ENCODE peak calls at places on chromosomes 13 and 19, in seven cellular contexts. P is stimulated activated CD4-positive, alpha-beta T cell treated with anti-CD3 and anti-CD28 coated beads, Interleukin-1b, Interleukin-23, amount 100 ng/mL, for 24 hours; O is A172; T is natural killer cell; Z is endothelial cell; L is spleen; S is brain pericyte. R is an unnamed sample.

GRCh38 chr13:20721454-20722357 is 18.2 kb downstream of the IL17D start:
- DNase-seq in P (no peak), O (peak; percentile 51), T (no peak), Z (peak; percentile 41), L (peak; percentile 69), S (no peak), R (peak; percentile 73)

GRCh38 chr19:23273022-23273593 is 22.9 kb upstream of the ZNF724 start:
- DNase-seq in P (no peak), O (no peak), T (no peak), Z (no peak), L (no peak), S (no peak), R (no peak)

GRCh38 chr19:54449701-54450069 is 686 bp downstream of the LENG8 start:
- DNase-seq in P (no peak), O (no peak), T (no peak), Z (no peak), L (no peak), S (no peak), R (no peak)

GRCh38 chr19:15252398-15253018 is 20.3 kb upstream of the EPHX3 start:
- DNase-seq in P (no peak), O (peak; percentile 39), T (no peak), Z (peak; percentile 32), L (no peak), S (no peak), R (no peak)

GRCh38 chr19:23698711-23699520 is 11.9 kb upstream of the ZNF675 start:
- DNase-seq in P (no peak), O (no peak), T (no peak), Z (no peak), L (no peak), S (no peak), R (no peak)

GRCh38 chr13:30735025-30735967 is at the start of gene ALOX5AP:
- DNase-seq in P (no peak), O (no peak), T (no peak), Z (no peak), L (peak; percentile 84), S (no peak), R (no peak)

GRCh38 chr13:64239372-64239771 is 2823.7 kb upstream of the PCDH20 start:
- DNase-seq in P (no peak), O (peak; percentile 31), T (no peak), Z (no peak), L (no peak), S (no peak), R (no peak)

GRCh38 chr13:32840840-32841713 is 175.1 kb upstream of the KL start:
- DNase-seq in P (no peak), O (no peak), T (no peak), Z (no peak), L (no peak), S (no peak), R (no peak)

GRCh38 chr19:11538232-11539036 is at the start of gene CNN1:
- DNase-seq in P (no peak), O (no peak), T (no peak), Z (peak; percentile 31), L (no peak), S (no peak), R (no peak)

GRCh38 chr19:38064661-38065425 is 157.8 kb downstream of the SIPA1L3 start:
- DNase-seq in P (no peak), O (no peak), T (no peak), Z (no peak), L (no peak), S (no peak), R (no peak)

GRCh38 chr19:34687348-34687747 is 9.9 kb downstream of the ZNF302 start:
- DNase-seq in P (no peak), O (no peak), T (no peak), Z (no peak), L (no peak), S (no peak), R (no peak)

GRCh38 chr13:23161176-23161825 is 19.5 kb upstream of the SGCG start:
- DNase-seq in P (no peak), O (no peak), T (no peak), Z (no peak), L (no peak), S (no peak), R (no peak)

GRCh38 chr13:50526771-50527567 is 316.5 kb downstream of the DLEU7 start:
- DNase-seq in P (no peak), O (no peak), T (no peak), Z (no peak), L (no peak), S (no peak), R (no peak)

GRCh38 chr13:24184265-24184841 is 23.8 kb downstream of the SPATA13 start:
- DNase-seq in P (no peak), O (no peak), T (no peak), Z (no peak), L (no peak), S (no peak), R (no peak)

GRCh38 chr19:1840541-1841115 is 7.7 kb downstream of the REXO1 start:
- DNase-seq in P (no peak), O (no peak), T (no peak), Z (no peak), L (peak; percentile 86), S (no peak), R (no peak)

GRCh38 chr13:21625366-21625765 is 21.4 kb upstream of the MICU2 start:
- DNase-seq in P (no peak), O (peak; percentile 44), T (no peak), Z (no peak), L (no peak), S (no peak), R (no peak)

GRCh38 chr13:105207586-105208293 is 1327.7 kb downstream of the EFNB2 start:
- DNase-seq in P (no peak), O (no peak), T (no peak), Z (no peak), L (no peak), S (no peak), R (no peak)

GRCh38 chr13:114100446-114101320 is 31.7 kb downstream of the RASA3 start:
- DNase-seq in P (no peak), O (no peak), T (no peak), Z (no peak), L (peak; percentile 73), S (no peak), R (peak; percentile 44)

GRCh38 chr13:40061466-40062450 is 406.3 kb downstream of the COG6 start:
- DNase-seq in P (no peak), O (no peak), T (no peak), Z (no peak), L (no peak), S (no peak), R (no peak)

GRCh38 chr19:6232567-6232966 is 47.2 kb downstream of the MLLT1 start:
- DNase-seq in P (no peak), O (peak; percentile 89), T (no peak), Z (no peak), L (no peak), S (no peak), R (no peak)

GRCh38 chr13:36157475-36157874 is 26.3 kb upstream of the DCLK1 start:
- DNase-seq in P (no peak), O (no peak), T (no peak), Z (no peak), L (no peak), S (peak; percentile 5), R (no peak)

GRCh38 chr13:41428155-41428554 is 29.2 kb upstream of the RGCC start:
- DNase-seq in P (peak; percentile 12), O (no peak), T (no peak), Z (peak; percentile 16), L (peak; percentile 69), S (no peak), R (no peak)

GRCh38 chr19:3508771-3509535 is 2.8 kb downstream of the FZR1 start:
- DNase-seq in P (no peak), O (peak; percentile 42), T (no peak), Z (no peak), L (peak; percentile 77), S (no peak), R (no peak)

GRCh38 chr13:106369858-106370257 is 165.6 kb downstream of the EFNB2 start:
- DNase-seq in P (no peak), O (no peak), T (no peak), Z (no peak), L (no peak), S (no peak), R (no peak)

GRCh38 chr19:35000647-35001501 is 751 bp downstream of the GRAMD1A start:
- DNase-seq in P (peak; percentile 42), O (peak; percentile 28), T (peak; percentile 27), Z (peak; percentile 30), L (peak; percentile 90), S (no peak), R (no peak)

R was measured in upper lobe of right lung.